ENCODE peak calls at places on chromosomes 2 and 18, in eight cellular contexts. One of them, this sample, is unnamed.

GRCh38 chr2:164913640-164914346 is 41.5 kb downstream of the SLC38A11 start:
- DNase-seq in fibroblast of lung: peak
- DNase-seq in psoas muscle: no peak
- DNase-seq in fibroblast of mammary gland: peak
- DNase-seq in heart right ventricle: no peak
- DNase-seq in spleen: no peak
- DNase-seq in right cardiac atrium: no peak
- DNase-seq in kidney epithelial cell: no peak
- DNase-seq in this sample: no peak

GRCh38 chr2:167509585-167509984 is 621.3 kb downstream of the XIRP2 start:
- DNase-seq in fibroblast of lung: peak
- DNase-seq in psoas muscle: no peak
- DNase-seq in fibroblast of mammary gland: peak
- DNase-seq in heart right ventricle: no peak
- DNase-seq in spleen: no peak
- DNase-seq in right cardiac atrium: no peak
- DNase-seq in kidney epithelial cell: peak
- DNase-seq in this sample: no peak

GRCh38 chr2:229270551-229271410 is at the start of gene PID1:
- DNase-seq in fibroblast of lung: peak
- DNase-seq in psoas muscle: peak
- DNase-seq in fibroblast of mammary gland: peak
- DNase-seq in heart right ventricle: peak
- DNase-seq in spleen: peak
- DNase-seq in right cardiac atrium: peak
- DNase-seq in kidney epithelial cell: no peak
- DNase-seq in this sample: no peak

GRCh38 chr2:129354662-129355061 is 624.8 kb upstream of the RAB6C start:
- DNase-seq in fibroblast of lung: no peak
- DNase-seq in psoas muscle: no peak
- DNase-seq in fibroblast of mammary gland: no peak
- DNase-seq in heart right ventricle: no peak
- DNase-seq in spleen: no peak
- DNase-seq in right cardiac atrium: no peak
- DNase-seq in kidney epithelial cell: no peak
- DNase-seq in this sample: no peak

GRCh38 chr18:3114456-3114855 is 101.5 kb upstream of the LPIN2 start:
- DNase-seq in fibroblast of lung: no peak
- DNase-seq in psoas muscle: no peak
- DNase-seq in fibroblast of mammary gland: no peak
- DNase-seq in heart right ventricle: no peak
- DNase-seq in spleen: no peak
- DNase-seq in right cardiac atrium: no peak
- DNase-seq in kidney epithelial cell: no peak
- DNase-seq in this sample: no peak

GRCh38 chr18:46556590-46557206 is 100.3 kb downstream of the LOXHD1 start:
- DNase-seq in fibroblast of lung: no peak
- DNase-seq in psoas muscle: no peak
- DNase-seq in fibroblast of mammary gland: no peak
- DNase-seq in heart right ventricle: no peak
- DNase-seq in spleen: no peak
- DNase-seq in right cardiac atrium: no peak
- DNase-seq in kidney epithelial cell: no peak
- DNase-seq in this sample: no peak

GRCh38 chr2:207337234-207338219 is 171.8 kb upstream of the KLF7 start:
- DNase-seq in fibroblast of lung: peak
- DNase-seq in psoas muscle: no peak
- DNase-seq in fibroblast of mammary gland: peak
- DNase-seq in heart right ventricle: no peak
- DNase-seq in spleen: no peak
- DNase-seq in right cardiac atrium: no peak
- DNase-seq in kidney epithelial cell: peak
- DNase-seq in this sample: no peak

GRCh38 chr2:200419325-200419724 is 90.5 kb downstream of the KCTD18 start:
- DNase-seq in fibroblast of lung: no peak
- DNase-seq in psoas muscle: no peak
- DNase-seq in fibroblast of mammary gland: no peak
- DNase-seq in heart right ventricle: no peak
- DNase-seq in spleen: no peak
- DNase-seq in right cardiac atrium: no peak
- DNase-seq in kidney epithelial cell: no peak
- DNase-seq in this sample: no peak

GRCh38 chr2:223056656-223057418 is 4.8 kb downstream of the KCNE4 start:
- DNase-seq in fibroblast of lung: no peak
- DNase-seq in psoas muscle: no peak
- DNase-seq in fibroblast of mammary gland: peak
- DNase-seq in heart right ventricle: no peak
- DNase-seq in spleen: no peak
- DNase-seq in right cardiac atrium: no peak
- DNase-seq in kidney epithelial cell: no peak
- DNase-seq in this sample: no peak

GRCh38 chr2:223055836-223056235 is 3.8 kb downstream of the KCNE4 start:
- DNase-seq in fibroblast of lung: no peak
- DNase-seq in psoas muscle: peak
- DNase-seq in fibroblast of mammary gland: peak
- DNase-seq in heart right ventricle: peak
- DNase-seq in spleen: no peak
- DNase-seq in right cardiac atrium: peak
- DNase-seq in kidney epithelial cell: no peak
- DNase-seq in this sample: no peak

GRCh38 chr2:223054193-223054781 is 2.3 kb downstream of the KCNE4 start:
- DNase-seq in fibroblast of lung: peak
- DNase-seq in psoas muscle: peak
- DNase-seq in fibroblast of mammary gland: peak
- DNase-seq in heart right ventricle: peak
- DNase-seq in spleen: no peak
- DNase-seq in right cardiac atrium: peak
- DNase-seq in kidney epithelial cell: no peak
- DNase-seq in this sample: peak

GRCh38 chr2:223053431-223054192 is 1.6 kb downstream of the KCNE4 start:
- DNase-seq in fibroblast of lung: no peak
- DNase-seq in psoas muscle: no peak
- DNase-seq in fibroblast of mammary gland: no peak
- DNase-seq in heart right ventricle: no peak
- DNase-seq in spleen: no peak
- DNase-seq in right cardiac atrium: no peak
- DNase-seq in kidney epithelial cell: no peak
- DNase-seq in this sample: no peak

DNA sequence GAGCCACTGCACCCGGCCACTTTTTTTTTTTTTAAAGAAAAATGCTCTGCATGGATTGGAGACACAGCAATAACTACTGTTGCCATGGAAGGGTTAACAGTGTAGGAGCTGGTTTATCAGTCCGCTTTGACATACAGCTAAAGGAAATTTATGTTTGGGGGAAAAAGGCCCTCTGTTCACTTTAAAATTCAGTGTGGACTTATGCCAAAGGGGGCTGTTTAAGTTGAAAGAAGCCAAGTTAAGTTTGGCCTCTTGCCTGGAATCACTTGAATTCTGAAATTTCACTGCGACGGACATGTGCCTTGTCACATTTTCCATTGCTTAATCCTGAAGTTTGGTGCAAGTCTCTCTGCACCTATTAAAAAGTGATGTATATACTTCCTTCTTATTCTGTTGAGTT is 3.1 kb downstream of the KCNE4 start:
- DNase-seq in fibroblast of lung: peak
- DNase-seq in psoas muscle: no peak
- DNase-seq in fibroblast of mammary gland: peak
- DNase-seq in heart right ventricle: no peak
- DNase-seq in spleen: no peak
- DNase-seq in right cardiac atrium: no peak
- DNase-seq in kidney epithelial cell: no peak
- DNase-seq in this sample: peak
- H3K4me3 ChIP-seq in fibroblast of lung: peak
- H3K4me3 ChIP-seq in psoas muscle: peak
- H3K4me3 ChIP-seq in fibroblast of mammary gland: no peak
- H3K4me3 ChIP-seq in heart right ventricle: peak
- H3K4me3 ChIP-seq in spleen: no peak
- H3K4me3 ChIP-seq in right cardiac atrium: peak
- H3K4me3 ChIP-seq in kidney epithelial cell: no peak
- H3K4me3 ChIP-seq in this sample: no peak

GRCh38 chr2:38076710-38077430 is 919 bp upstream of the CYP1B1 start:
- DNase-seq in fibroblast of lung: peak
- DNase-seq in psoas muscle: peak
- DNase-seq in fibroblast of mammary gland: peak
- DNase-seq in heart right ventricle: peak
- DNase-seq in spleen: peak
- DNase-seq in right cardiac atrium: peak
- DNase-seq in kidney epithelial cell: no peak
- DNase-seq in this sample: peak
- H3K4me3 ChIP-seq in fibroblast of lung: peak
- H3K4me3 ChIP-seq in psoas muscle: peak
- H3K4me3 ChIP-seq in fibroblast of mammary gland: peak
- H3K4me3 ChIP-seq in heart right ventricle: peak
- H3K4me3 ChIP-seq in spleen: peak
- H3K4me3 ChIP-seq in right cardiac atrium: peak
- H3K4me3 ChIP-seq in kidney epithelial cell: peak
- H3K4me3 ChIP-seq in this sample: peak

GRCh38 chr2:176093889-176094232 is 1.3 kb downstream of the HOXD13 start:
- DNase-seq in fibroblast of lung: no peak
- DNase-seq in psoas muscle: no peak
- DNase-seq in fibroblast of mammary gland: no peak
- DNase-seq in heart right ventricle: no peak
- DNase-seq in spleen: no peak
- DNase-seq in right cardiac atrium: no peak
- DNase-seq in kidney epithelial cell: no peak
- DNase-seq in this sample: no peak

GRCh38 chr2:176094307-176094706 is 1.8 kb downstream of the HOXD13 start:
- DNase-seq in fibroblast of lung: no peak
- DNase-seq in psoas muscle: no peak
- DNase-seq in fibroblast of mammary gland: no peak
- DNase-seq in heart right ventricle: no peak
- DNase-seq in spleen: no peak
- DNase-seq in right cardiac atrium: no peak
- DNase-seq in kidney epithelial cell: no peak
- DNase-seq in this sample: no peak

GRCh38 chr2:176092270-176093144 is at the start of gene HOXD13:
- DNase-seq in fibroblast of lung: no peak
- DNase-seq in psoas muscle: no peak
- DNase-seq in fibroblast of mammary gland: no peak
- DNase-seq in heart right ventricle: no peak
- DNase-seq in spleen: no peak
- DNase-seq in right cardiac atrium: no peak
- DNase-seq in kidney epithelial cell: no peak
- DNase-seq in this sample: no peak

GRCh38 chr2:176091329-176092258 is 927 bp upstream of the HOXD13 start:
- DNase-seq in fibroblast of lung: no peak
- DNase-seq in psoas muscle: no peak
- DNase-seq in fibroblast of mammary gland: no peak
- DNase-seq in heart right ventricle: no peak
- DNase-seq in spleen: no peak
- DNase-seq in right cardiac atrium: no peak
- DNase-seq in kidney epithelial cell: no peak
- DNase-seq in this sample: no peak

DNA sequence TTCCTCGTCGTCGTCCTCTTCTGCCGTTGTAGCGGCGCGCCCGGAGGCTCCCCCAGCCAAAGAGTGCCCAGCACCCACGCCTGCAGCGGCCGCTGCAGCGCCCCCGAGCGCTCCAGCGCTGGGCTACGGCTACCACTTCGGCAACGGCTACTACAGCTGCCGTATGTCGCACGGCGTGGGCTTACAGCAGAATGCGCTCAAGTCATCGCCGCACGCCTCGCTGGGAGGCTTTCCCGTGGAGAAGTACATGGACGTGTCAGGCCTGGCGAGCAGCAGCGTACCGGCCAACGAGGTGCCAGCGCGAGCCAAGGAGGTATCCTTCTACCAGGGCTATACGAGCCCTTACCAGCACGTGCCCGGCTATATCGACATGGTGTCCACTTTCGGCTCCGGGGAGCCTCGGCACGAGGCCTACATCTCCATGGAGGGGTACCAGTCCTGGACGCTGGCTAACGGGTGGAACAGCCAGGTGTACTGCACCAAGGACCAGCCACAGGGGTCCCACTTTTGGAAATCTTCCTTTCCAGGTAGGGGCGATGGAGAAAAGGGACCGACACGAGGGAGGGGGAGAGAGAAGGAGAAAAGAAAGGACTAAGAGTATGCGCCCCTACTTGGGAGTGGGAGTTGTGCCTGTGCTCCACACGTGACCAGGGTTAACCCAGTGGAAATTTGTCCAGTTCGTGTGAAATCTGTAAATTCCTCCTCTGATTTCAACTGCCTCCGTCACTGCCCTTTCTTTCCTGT is 796 bp downstream of the HOXD13 start:
- DNase-seq in fibroblast of lung: no peak
- DNase-seq in psoas muscle: no peak
- DNase-seq in fibroblast of mammary gland: no peak
- DNase-seq in heart right ventricle: no peak
- DNase-seq in spleen: no peak
- DNase-seq in right cardiac atrium: no peak
- DNase-seq in kidney epithelial cell: no peak
- DNase-seq in this sample: no peak
- H3K4me3 ChIP-seq in fibroblast of lung: peak
- H3K4me3 ChIP-seq in psoas muscle: peak
- H3K4me3 ChIP-seq in fibroblast of mammary gland: no peak
- H3K4me3 ChIP-seq in heart right ventricle: peak
- H3K4me3 ChIP-seq in spleen: peak
- H3K4me3 ChIP-seq in right cardiac atrium: peak
- H3K4me3 ChIP-seq in kidney epithelial cell: no peak
- H3K4me3 ChIP-seq in this sample: no peak

GRCh38 chr2:130382313-130382917 is 26.6 kb downstream of the PTPN18 start:
- DNase-seq in fibroblast of lung: no peak
- DNase-seq in psoas muscle: no peak
- DNase-seq in fibroblast of mammary gland: no peak
- DNase-seq in heart right ventricle: no peak
- DNase-seq in spleen: no peak
- DNase-seq in right cardiac atrium: no peak
- DNase-seq in kidney epithelial cell: no peak
- DNase-seq in this sample: no peak
- H3K4me3 ChIP-seq in fibroblast of lung: no peak
- H3K4me3 ChIP-seq in psoas muscle: no peak
- H3K4me3 ChIP-seq in fibroblast of mammary gland: no peak
- H3K4me3 ChIP-seq in heart right ventricle: no peak
- H3K4me3 ChIP-seq in spleen: no peak
- H3K4me3 ChIP-seq in right cardiac atrium: no peak
- H3K4me3 ChIP-seq in kidney epithelial cell: no peak
- H3K4me3 ChIP-seq in this sample: no peak

DNA sequence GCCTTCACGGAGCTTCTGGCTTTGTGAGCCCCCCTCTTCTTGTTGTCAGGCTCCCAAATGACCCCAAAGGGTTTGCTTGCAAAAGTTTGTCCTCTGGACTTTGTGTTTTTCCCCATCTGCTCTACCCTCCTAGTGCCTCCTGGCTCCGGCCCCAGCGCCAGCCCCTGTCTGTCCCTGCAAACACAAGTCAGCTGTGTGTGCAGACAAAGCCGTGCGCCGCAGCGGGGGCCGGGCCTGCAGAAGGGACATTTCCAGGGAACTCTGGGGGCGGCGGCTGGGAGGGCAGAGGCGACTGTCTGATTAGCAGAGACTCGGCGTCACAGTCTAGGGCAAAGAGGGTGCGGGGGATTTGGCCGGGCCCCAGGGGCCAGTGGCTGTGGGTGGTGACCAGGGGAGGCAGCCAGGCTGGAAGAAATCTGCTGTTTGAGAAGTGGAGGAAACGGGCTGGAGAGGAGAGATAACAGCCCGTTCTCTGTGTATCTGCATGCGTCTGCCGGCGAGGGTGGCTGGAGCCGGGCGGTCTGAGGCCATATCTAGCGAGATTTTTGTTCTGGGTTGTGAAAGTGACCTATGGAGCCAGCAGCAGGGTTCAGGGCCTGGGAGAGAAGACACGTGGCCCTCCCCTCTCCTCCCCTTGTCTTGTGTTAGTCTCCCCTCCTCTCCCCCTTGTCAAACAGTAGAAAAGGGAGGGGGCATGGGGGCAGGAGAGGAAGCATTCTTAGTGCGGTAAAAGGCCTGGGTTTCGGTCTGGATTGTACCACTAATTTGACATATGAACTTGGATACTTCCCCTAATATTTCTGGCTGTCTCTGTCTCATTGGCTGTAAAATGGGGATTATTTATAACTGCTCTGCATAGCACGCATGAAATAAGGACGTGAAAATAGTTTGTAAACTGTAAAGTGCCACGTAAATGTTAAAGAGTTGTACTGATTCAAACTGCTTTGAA is 169.4 kb downstream of the SMAD7 start:
- DNase-seq in fibroblast of lung: peak
- DNase-seq in psoas muscle: peak
- DNase-seq in fibroblast of mammary gland: peak
- DNase-seq in heart right ventricle: peak
- DNase-seq in spleen: peak
- DNase-seq in right cardiac atrium: peak
- DNase-seq in kidney epithelial cell: no peak
- DNase-seq in this sample: peak
- H3K4me3 ChIP-seq in fibroblast of lung: peak
- H3K4me3 ChIP-seq in psoas muscle: peak
- H3K4me3 ChIP-seq in fibroblast of mammary gland: no peak
- H3K4me3 ChIP-seq in heart right ventricle: peak
- H3K4me3 ChIP-seq in spleen: no peak
- H3K4me3 ChIP-seq in right cardiac atrium: no peak
- H3K4me3 ChIP-seq in kidney epithelial cell: no peak
- H3K4me3 ChIP-seq in this sample: no peak

This sample was measured in tibial nerve.